ENCODE peak calls at places on chromosomes 6 and 20, in six cellular contexts. One of them, this sample, is unnamed.

GRCh38 chr6:107318100-107318736 is 141.1 kb downstream of the PDSS2 start:
- DNase-seq in cardiac muscle cell: peak; percentile 78
- DNase-seq in lower lobe of right lung: peak; percentile 57
- DNase-seq in fibroblast of lung: peak; percentile 71
- DNase-seq in CD8-positive, alpha-beta T cell: no peak
- DNase-seq in CD8-positive, alpha-beta memory T cell: peak; percentile 1
- DNase-seq in this sample: no peak

GRCh38 chr6:42970859-42971612 is 7.9 kb downstream of the PEX6 start:
- DNase-seq in cardiac muscle cell: no peak
- DNase-seq in lower lobe of right lung: no peak
- DNase-seq in fibroblast of lung: no peak
- DNase-seq in CD8-positive, alpha-beta T cell: no peak
- DNase-seq in CD8-positive, alpha-beta memory T cell: no peak
- DNase-seq in this sample: no peak

GRCh38 chr6:73968358-73968757 is 272.4 kb downstream of the CD109 start:
- DNase-seq in cardiac muscle cell: no peak
- DNase-seq in lower lobe of right lung: no peak
- DNase-seq in fibroblast of lung: peak; percentile 42
- DNase-seq in CD8-positive, alpha-beta T cell: no peak
- DNase-seq in CD8-positive, alpha-beta memory T cell: no peak
- DNase-seq in this sample: no peak

GRCh38 chr20:38168791-38169589 is 3.9 kb upstream of the TGM2 start:
- DNase-seq in cardiac muscle cell: no peak
- DNase-seq in lower lobe of right lung: peak; percentile 78
- DNase-seq in fibroblast of lung: no peak
- DNase-seq in CD8-positive, alpha-beta T cell: no peak
- DNase-seq in CD8-positive, alpha-beta memory T cell: no peak
- DNase-seq in this sample: no peak

GRCh38 chr20:44457016-44457415 is 18.7 kb upstream of the TTPAL start:
- DNase-seq in cardiac muscle cell: no peak
- DNase-seq in lower lobe of right lung: no peak
- DNase-seq in fibroblast of lung: no peak
- DNase-seq in CD8-positive, alpha-beta T cell: no peak
- DNase-seq in CD8-positive, alpha-beta memory T cell: no peak
- DNase-seq in this sample: no peak

GRCh38 chr20:5825136-5825719 is 75.0 kb downstream of the SHLD1 start:
- DNase-seq in cardiac muscle cell: no peak
- DNase-seq in lower lobe of right lung: no peak
- DNase-seq in fibroblast of lung: no peak
- DNase-seq in CD8-positive, alpha-beta T cell: no peak
- DNase-seq in CD8-positive, alpha-beta memory T cell: no peak
- DNase-seq in this sample: no peak

GRCh38 chr6:56916849-56917551 is 37.9 kb upstream of the BEND6 start:
- DNase-seq in cardiac muscle cell: no peak
- DNase-seq in lower lobe of right lung: no peak
- DNase-seq in fibroblast of lung: no peak
- DNase-seq in CD8-positive, alpha-beta T cell: no peak
- DNase-seq in CD8-positive, alpha-beta memory T cell: no peak
- DNase-seq in this sample: no peak

GRCh38 chr20:4119854-4120209 is 104.5 kb upstream of the RNF24 start:
- DNase-seq in cardiac muscle cell: no peak
- DNase-seq in lower lobe of right lung: no peak
- DNase-seq in fibroblast of lung: no peak
- DNase-seq in CD8-positive, alpha-beta T cell: no peak
- DNase-seq in CD8-positive, alpha-beta memory T cell: no peak
- DNase-seq in this sample: no peak

GRCh38 chr20:43448748-43449535 is 8.8 kb upstream of the SRSF6 start:
- DNase-seq in cardiac muscle cell: peak; percentile 59
- DNase-seq in lower lobe of right lung: no peak
- DNase-seq in fibroblast of lung: peak; percentile 33
- DNase-seq in CD8-positive, alpha-beta T cell: no peak
- DNase-seq in CD8-positive, alpha-beta memory T cell: peak; percentile 29
- DNase-seq in this sample: no peak

GRCh38 chr6:166313255-166314070 is 5.3 kb upstream of the PRR18 start:
- DNase-seq in cardiac muscle cell: peak; percentile 73
- DNase-seq in lower lobe of right lung: no peak
- DNase-seq in fibroblast of lung: peak; percentile 58
- DNase-seq in CD8-positive, alpha-beta T cell: no peak
- DNase-seq in CD8-positive, alpha-beta memory T cell: no peak
- DNase-seq in this sample: no peak

GRCh38 chr20:33647603-33648395 is 14.3 kb upstream of the C20orf144 start:
- DNase-seq in cardiac muscle cell: no peak
- DNase-seq in lower lobe of right lung: no peak
- DNase-seq in fibroblast of lung: peak; percentile 86
- DNase-seq in CD8-positive, alpha-beta T cell: no peak
- DNase-seq in CD8-positive, alpha-beta memory T cell: no peak
- DNase-seq in this sample: no peak

GRCh38 chr6:7759319-7759718 is 33.4 kb downstream of the BMP6 start:
- DNase-seq in cardiac muscle cell: no peak
- DNase-seq in lower lobe of right lung: no peak
- DNase-seq in fibroblast of lung: no peak
- DNase-seq in CD8-positive, alpha-beta T cell: no peak
- DNase-seq in CD8-positive, alpha-beta memory T cell: no peak
- DNase-seq in this sample: no peak

GRCh38 chr6:157961829-157962228 is 19.8 kb upstream of the SYNJ2 start:
- DNase-seq in cardiac muscle cell: no peak
- DNase-seq in lower lobe of right lung: no peak
- DNase-seq in fibroblast of lung: no peak
- DNase-seq in CD8-positive, alpha-beta T cell: no peak
- DNase-seq in CD8-positive, alpha-beta memory T cell: no peak
- DNase-seq in this sample: no peak

GRCh38 chr20:13545755-13546154 is 93.0 kb downstream of the TASP1 start:
- DNase-seq in cardiac muscle cell: peak; percentile 2
- DNase-seq in lower lobe of right lung: no peak
- DNase-seq in fibroblast of lung: no peak
- DNase-seq in CD8-positive, alpha-beta T cell: no peak
- DNase-seq in CD8-positive, alpha-beta memory T cell: no peak
- DNase-seq in this sample: no peak

GRCh38 chr6:38860041-38860440 is 144.9 kb downstream of the DNAH8 start:
- DNase-seq in cardiac muscle cell: no peak
- DNase-seq in lower lobe of right lung: no peak
- DNase-seq in fibroblast of lung: no peak
- DNase-seq in CD8-positive, alpha-beta T cell: no peak
- DNase-seq in CD8-positive, alpha-beta memory T cell: no peak
- DNase-seq in this sample: no peak

GRCh38 chr20:31547720-31548298 is 33.6 kb downstream of the HM13 start:
- DNase-seq in cardiac muscle cell: no peak
- DNase-seq in lower lobe of right lung: no peak
- DNase-seq in fibroblast of lung: no peak
- DNase-seq in CD8-positive, alpha-beta T cell: no peak
- DNase-seq in CD8-positive, alpha-beta memory T cell: no peak
- DNase-seq in this sample: no peak

GRCh38 chr6:55798571-55798970 is 76.8 kb downstream of the BMP5 start:
- DNase-seq in cardiac muscle cell: no peak
- DNase-seq in lower lobe of right lung: no peak
- DNase-seq in fibroblast of lung: no peak
- DNase-seq in CD8-positive, alpha-beta T cell: no peak
- DNase-seq in CD8-positive, alpha-beta memory T cell: no peak
- DNase-seq in this sample: no peak

GRCh38 chr6:170440437-170440836 is 112.7 kb downstream of the PSMB1 start:
- DNase-seq in cardiac muscle cell: no peak
- DNase-seq in lower lobe of right lung: no peak
- DNase-seq in fibroblast of lung: no peak
- DNase-seq in CD8-positive, alpha-beta T cell: no peak
- DNase-seq in CD8-positive, alpha-beta memory T cell: no peak
- DNase-seq in this sample: no peak

GRCh38 chr20:33929917-33930316 is 63.8 kb upstream of the RALY start:
- DNase-seq in cardiac muscle cell: no peak
- DNase-seq in lower lobe of right lung: no peak
- DNase-seq in fibroblast of lung: no peak
- DNase-seq in CD8-positive, alpha-beta T cell: no peak
- DNase-seq in CD8-positive, alpha-beta memory T cell: no peak
- DNase-seq in this sample: no peak

GRCh38 chr6:170209354-170210025 is 81.4 kb downstream of the DLL1 start:
- DNase-seq in cardiac muscle cell: no peak
- DNase-seq in lower lobe of right lung: no peak
- DNase-seq in fibroblast of lung: no peak
- DNase-seq in CD8-positive, alpha-beta T cell: no peak
- DNase-seq in CD8-positive, alpha-beta memory T cell: no peak
- DNase-seq in this sample: no peak

GRCh38 chr6:158251565-158251964 is 60.7 kb upstream of the TULP4 start:
- DNase-seq in cardiac muscle cell: no peak
- DNase-seq in lower lobe of right lung: no peak
- DNase-seq in fibroblast of lung: no peak
- DNase-seq in CD8-positive, alpha-beta T cell: no peak
- DNase-seq in CD8-positive, alpha-beta memory T cell: no peak
- DNase-seq in this sample: no peak

GRCh38 chr6:84410377-84410776 is 182.9 kb upstream of the CEP162 start:
- DNase-seq in cardiac muscle cell: no peak
- DNase-seq in lower lobe of right lung: no peak
- DNase-seq in fibroblast of lung: no peak
- DNase-seq in CD8-positive, alpha-beta T cell: no peak
- DNase-seq in CD8-positive, alpha-beta memory T cell: no peak
- DNase-seq in this sample: no peak

GRCh38 chr6:150636808-150637207 is 37.1 kb downstream of the PLEKHG1 start:
- DNase-seq in cardiac muscle cell: no peak
- DNase-seq in lower lobe of right lung: no peak
- DNase-seq in fibroblast of lung: no peak
- DNase-seq in CD8-positive, alpha-beta T cell: no peak
- DNase-seq in CD8-positive, alpha-beta memory T cell: no peak
- DNase-seq in this sample: no peak

GRCh38 chr20:50359607-50360217 is 150.5 kb upstream of the PTPN1 start:
- DNase-seq in cardiac muscle cell: no peak
- DNase-seq in lower lobe of right lung: no peak
- DNase-seq in fibroblast of lung: no peak
- DNase-seq in CD8-positive, alpha-beta T cell: no peak
- DNase-seq in CD8-positive, alpha-beta memory T cell: no peak
- DNase-seq in this sample: no peak

GRCh38 chr20:50670126-50670862 is 21.0 kb downstream of the RIPOR3 start:
- DNase-seq in cardiac muscle cell: no peak
- DNase-seq in lower lobe of right lung: no peak
- DNase-seq in fibroblast of lung: no peak
- DNase-seq in CD8-positive, alpha-beta T cell: no peak
- DNase-seq in CD8-positive, alpha-beta memory T cell: no peak
- DNase-seq in this sample: peak; percentile 65

GRCh38 chr6:136326038-136326561 is 36.5 kb upstream of the BCLAF1 start:
- DNase-seq in cardiac muscle cell: peak; percentile 23
- DNase-seq in lower lobe of right lung: no peak
- DNase-seq in fibroblast of lung: peak; percentile 75
- DNase-seq in CD8-positive, alpha-beta T cell: no peak
- DNase-seq in CD8-positive, alpha-beta memory T cell: no peak
- DNase-seq in this sample: peak; percentile 23

GRCh38 chr6:96450082-96450759 is 71.4 kb upstream of the UFL1 start:
- DNase-seq in cardiac muscle cell: no peak
- DNase-seq in lower lobe of right lung: peak; percentile 55
- DNase-seq in fibroblast of lung: no peak
- DNase-seq in CD8-positive, alpha-beta T cell: no peak
- DNase-seq in CD8-positive, alpha-beta memory T cell: no peak
- DNase-seq in this sample: peak; percentile 18

GRCh38 chr20:5191829-5192569 is 65.2 kb downstream of the CDS2 start:
- DNase-seq in cardiac muscle cell: peak; percentile 74
- DNase-seq in lower lobe of right lung: no peak
- DNase-seq in fibroblast of lung: peak; percentile 88
- DNase-seq in CD8-positive, alpha-beta T cell: no peak
- DNase-seq in CD8-positive, alpha-beta memory T cell: peak; percentile 41
- DNase-seq in this sample: no peak

GRCh38 chr20:63819224-63819917 is 11.7 kb downstream of the ZBTB46 start:
- DNase-seq in cardiac muscle cell: no peak
- DNase-seq in lower lobe of right lung: no peak
- DNase-seq in fibroblast of lung: peak; percentile 64
- DNase-seq in CD8-positive, alpha-beta T cell: no peak
- DNase-seq in CD8-positive, alpha-beta memory T cell: no peak
- DNase-seq in this sample: no peak

GRCh38 chr20:8194721-8195120 is 62.7 kb downstream of the PLCB1 start:
- DNase-seq in cardiac muscle cell: no peak
- DNase-seq in lower lobe of right lung: no peak
- DNase-seq in fibroblast of lung: peak; percentile 19
- DNase-seq in CD8-positive, alpha-beta T cell: no peak
- DNase-seq in CD8-positive, alpha-beta memory T cell: no peak
- DNase-seq in this sample: no peak

GRCh38 chr6:122033564-122034181 is 365.8 kb upstream of the HSF2 start:
- DNase-seq in cardiac muscle cell: peak; percentile 68
- DNase-seq in lower lobe of right lung: no peak
- DNase-seq in fibroblast of lung: peak; percentile 74
- DNase-seq in CD8-positive, alpha-beta T cell: no peak
- DNase-seq in CD8-positive, alpha-beta memory T cell: no peak
- DNase-seq in this sample: peak; percentile 18

GRCh38 chr20:1367479-1367878 is 25.4 kb downstream of the FKBP1A start:
- DNase-seq in cardiac muscle cell: no peak
- DNase-seq in lower lobe of right lung: no peak
- DNase-seq in fibroblast of lung: no peak
- DNase-seq in CD8-positive, alpha-beta T cell: no peak
- DNase-seq in CD8-positive, alpha-beta memory T cell: no peak
- DNase-seq in this sample: no peak
- H3K4me3 ChIP-seq in cardiac muscle cell: no peak overlapping the region
- H3K4me3 ChIP-seq in lower lobe of right lung: no peak overlapping the region
- H3K4me3 ChIP-seq in fibroblast of lung: no peak overlapping the region
- H3K4me3 ChIP-seq in CD8-positive, alpha-beta T cell: no peak overlapping the region
- H3K4me3 ChIP-seq in CD8-positive, alpha-beta memory T cell: no peak overlapping the region
- H3K4me3 ChIP-seq in this sample: no peak overlapping the region

GRCh38 chr6:167745660-167746376 is 80.9 kb upstream of the AFDN start:
- DNase-seq in cardiac muscle cell: no peak
- DNase-seq in lower lobe of right lung: no peak
- DNase-seq in fibroblast of lung: no peak
- DNase-seq in CD8-positive, alpha-beta T cell: no peak
- DNase-seq in CD8-positive, alpha-beta memory T cell: no peak
- DNase-seq in this sample: no peak

GRCh38 chr6:167747152-167747427 is 79.6 kb upstream of the AFDN start:
- DNase-seq in cardiac muscle cell: no peak
- DNase-seq in lower lobe of right lung: no peak
- DNase-seq in fibroblast of lung: no peak
- DNase-seq in CD8-positive, alpha-beta T cell: no peak
- DNase-seq in CD8-positive, alpha-beta memory T cell: no peak
- DNase-seq in this sample: no peak

GRCh38 chr6:167746377-167747151 is 80.1 kb upstream of the AFDN start:
- DNase-seq in cardiac muscle cell: no peak
- DNase-seq in lower lobe of right lung: no peak
- DNase-seq in fibroblast of lung: no peak
- DNase-seq in CD8-positive, alpha-beta T cell: no peak
- DNase-seq in CD8-positive, alpha-beta memory T cell: no peak
- DNase-seq in this sample: no peak

GRCh38 chr6:167742719-167743303 is 83.9 kb upstream of the AFDN start:
- DNase-seq in cardiac muscle cell: no peak
- DNase-seq in lower lobe of right lung: no peak
- DNase-seq in fibroblast of lung: no peak
- DNase-seq in CD8-positive, alpha-beta T cell: no peak
- DNase-seq in CD8-positive, alpha-beta memory T cell: no peak
- DNase-seq in this sample: no peak

GRCh38 chr6:167744681-167745659 is 81.7 kb upstream of the AFDN start:
- DNase-seq in cardiac muscle cell: no peak
- DNase-seq in lower lobe of right lung: no peak
- DNase-seq in fibroblast of lung: no peak
- DNase-seq in CD8-positive, alpha-beta T cell: no peak
- DNase-seq in CD8-positive, alpha-beta memory T cell: no peak
- DNase-seq in this sample: no peak
- H3K27me3 ChIP-seq in cardiac muscle cell: no peaks in the 10 kb centered on the region
- H3K27me3 ChIP-seq in lower lobe of right lung: no peaks in the 10 kb centered on the region
- H3K27me3 ChIP-seq in fibroblast of lung: no peaks in the 10 kb centered on the region
- H3K27me3 ChIP-seq in CD8-positive, alpha-beta T cell: no peaks in the 10 kb centered on the region
- H3K27me3 ChIP-seq in CD8-positive, alpha-beta memory T cell: no peaks in the 10 kb centered on the region
- H3K27me3 ChIP-seq in this sample: no peaks in the 10 kb centered on the region

GRCh38 chr6:125380474-125380873 is 78.7 kb upstream of the HDDC2 start:
- DNase-seq in cardiac muscle cell: no peak
- DNase-seq in lower lobe of right lung: no peak
- DNase-seq in fibroblast of lung: no peak
- DNase-seq in CD8-positive, alpha-beta T cell: no peak
- DNase-seq in CD8-positive, alpha-beta memory T cell: no peak
- DNase-seq in this sample: no peak
- H3K4me3 ChIP-seq in cardiac muscle cell: no peak overlapping the region
- H3K4me3 ChIP-seq in lower lobe of right lung: no peak overlapping the region
- H3K4me3 ChIP-seq in fibroblast of lung: no peak overlapping the region
- H3K4me3 ChIP-seq in CD8-positive, alpha-beta T cell: no peak overlapping the region
- H3K4me3 ChIP-seq in CD8-positive, alpha-beta memory T cell: no peak overlapping the region
- H3K4me3 ChIP-seq in this sample: no peak overlapping the region

GRCh38 chr6:1589208-1589607 is 20.5 kb upstream of the FOXC1 start:
- DNase-seq in cardiac muscle cell: no peak
- DNase-seq in lower lobe of right lung: no peak
- DNase-seq in fibroblast of lung: no peak
- DNase-seq in CD8-positive, alpha-beta T cell: no peak
- DNase-seq in CD8-positive, alpha-beta memory T cell: no peak
- DNase-seq in this sample: no peak
- H3K27me3 ChIP-seq in cardiac muscle cell: peaks cover 6% of the 10 kb centered on the region
- H3K27me3 ChIP-seq in lower lobe of right lung: peaks cover 13% of the 10 kb centered on the region
- H3K27me3 ChIP-seq in fibroblast of lung: peaks cover 4% of the 10 kb centered on the region
- H3K27me3 ChIP-seq in CD8-positive, alpha-beta T cell: peaks cover 3% of the 10 kb centered on the region
- H3K27me3 ChIP-seq in CD8-positive, alpha-beta memory T cell: no peaks in the 10 kb centered on the region
- H3K27me3 ChIP-seq in this sample: peaks cover 13% of the 10 kb centered on the region

This sample was measured in kidney epithelial cell.